ENCODE peak calls at places on chromosomes 7 and 10, in eight cellular contexts. B is NCI-H748 treated with DMSO at 0.1 percent for 48 hours; X is fibroblast of lung; T is HEK293T; N is AG10803; Q is activated T-helper 9 cell treated with anti-CD3 and anti-CD28 coated beads, Interleukin-2, amount 50 U/mL, for 16 hours; W is stimulated activated CD4-positive, alpha-beta T cell treated with anti-CD3 and anti-CD28 coated beads, Interleukin-1b, Interleukin-23, amount 100 ng/mL, for 24 hours; E is foreskin fibroblast. D is an unnamed sample.

GRCh38 chr7:120966961-120967360 is 16.4 kb downstream of the ING3 start:
- DNase-seq in B (no peak), X (no peak), T (no peak), N (no peak), Q (no peak), W (no peak), E (no peak), D (no peak)

GRCh38 chr10:30000802-30001571 is 58.4 kb downstream of the JCAD start:
- DNase-seq in B (no peak), X (peak; percentile 98), T (no peak), N (peak; percentile 91), Q (no peak), W (no peak), E (peak; percentile 71), D (peak; percentile 68)

GRCh38 chr10:106401161-106401560 is 763.3 kb downstream of the SORCS1 start:
- DNase-seq in B (no peak), X (no peak), T (no peak), N (no peak), Q (no peak), W (no peak), E (peak; percentile 34), D (no peak)

GRCh38 chr7:139992353-139993054 is 70.2 kb downstream of the PARP12 start:
- DNase-seq in B (no peak), X (no peak), T (no peak), N (no peak), Q (no peak), W (no peak), E (no peak), D (no peak)

GRCh38 chr10:106577266-106577665 is 587.2 kb downstream of the SORCS1 start:
- DNase-seq in B (no peak), X (peak; percentile 52), T (peak; percentile 18), N (no peak), Q (no peak), W (no peak), E (no peak), D (no peak)

GRCh38 chr7:99731638-99732374 is 3.2 kb downstream of the CYP3A7 start:
- DNase-seq in B (no peak), X (no peak), T (no peak), N (no peak), Q (no peak), W (no peak), E (no peak), D (no peak)

GRCh38 chr10:71258046-71258445 is 45.7 kb downstream of the UNC5B start:
- DNase-seq in B (no peak), X (no peak), T (no peak), N (no peak), Q (no peak), W (no peak), E (no peak), D (no peak)

GRCh38 chr7:87332321-87332720 is 13.1 kb upstream of the CROT start:
- DNase-seq in B (no peak), X (no peak), T (no peak), N (no peak), Q (no peak), W (no peak), E (no peak), D (no peak)

GRCh38 chr10:11773777-11774441 is 31.7 kb downstream of the ECHDC3 start:
- DNase-seq in B (no peak), X (no peak), T (peak; percentile 73), N (no peak), Q (no peak), W (no peak), E (no peak), D (no peak)

GRCh38 chr10:126926568-126926967 is 21.3 kb downstream of the DOCK1 start:
- DNase-seq in B (no peak), X (no peak), T (no peak), N (no peak), Q (no peak), W (no peak), E (no peak), D (no peak)

GRCh38 chr10:72044417-72045041 is 43.8 kb downstream of the SPOCK2 start:
- DNase-seq in B (no peak), X (peak; percentile 49), T (no peak), N (peak; percentile 15), Q (no peak), W (no peak), E (no peak), D (no peak)

GRCh38 chr10:21315321-21316220 is 209.9 kb downstream of the SKIDA1 start:
- DNase-seq in B (no peak), X (peak; percentile 93), T (no peak), N (peak; percentile 96), Q (no peak), W (no peak), E (peak; percentile 95), D (peak; percentile 75)

GRCh38 chr7:19675816-19676215 is 33.0 kb downstream of the POLR1F start:
- DNase-seq in B (no peak), X (no peak), T (no peak), N (no peak), Q (no peak), W (no peak), E (no peak), D (no peak)

GRCh38 chr7:149733554-149734513 is 39.6 kb downstream of the ZNF467 start:
- DNase-seq in B (no peak), X (no peak), T (no peak), N (no peak), Q (no peak), W (no peak), E (no peak), D (no peak)

D was measured in AG04450.